ENCODE peak calls at places on chromosomes 11 and 22, in four cellular contexts. L is lung, W is SW480, R is testis. P is an unnamed sample.

GRCh38 chr11:126310992-126311310 is 7.1 kb downstream of the DCPS start:
- DNase-seq in R (no peak), W (no peak), L (no peak), P (no peak)

GRCh38 chr22:47207846-47208554 is 445.6 kb downstream of the TBC1D22A start:
- DNase-seq in W (no peak), R (peak), L (peak), P (peak)

GRCh38 chr11:64534950-64535349 is 56.1 kb upstream of the SLC22A12 start:
- DNase-seq in L (no peak), R (no peak), W (no peak), P (no peak)

GRCh38 chr11:62054484-62055121 is 69.2 kb upstream of the INCENP start:
- DNase-seq in R (no peak), L (peak), W (peak), P (no peak)

GRCh38 chr22:27274770-27275449 is 526.6 kb downstream of the MN1 start:
- DNase-seq in R (no peak), L (no peak), W (no peak), P (no peak)

GRCh38 chr11:20259506-20259905 is 99.2 kb upstream of the DBX1 start:
- DNase-seq in L (no peak), W (peak), R (no peak), P (no peak)

GRCh38 chr11:116311141-116311540 is 461.6 kb downstream of the BUD13 start:
- DNase-seq in W (no peak), L (no peak), R (no peak), P (no peak)

GRCh38 chr11:117421041-117421440 is 93.4 kb downstream of the CEP164 start:
- DNase-seq in R (no peak), L (no peak), W (no peak), P (peak)

GRCh38 chr11:94762995-94763394 is 5.2 kb upstream of the AMOTL1 start:
- DNase-seq in R (no peak), L (no peak), W (no peak), P (no peak)

GRCh38 chr11:10392680-10393079 is 62.4 kb upstream of the AMPD3 start:
- DNase-seq in L (no peak), R (no peak), W (no peak), P (no peak)

GRCh38 chr11:120629407-120629806 is 117.9 kb downstream of the GRIK4 start:
- DNase-seq in R (no peak), L (no peak), W (no peak), P (no peak)

GRCh38 chr11:114124601-114125144 is 65.2 kb downstream of the ZBTB16 start:
- DNase-seq in R (no peak), W (no peak), L (no peak), P (no peak)

GRCh38 chr22:43726296-43726695 is 85.8 kb downstream of the EFCAB6 start:
- DNase-seq in W (no peak), R (peak), L (no peak), P (no peak)

P was measured in osteoblast.